ENCODE peak calls at places on chromosomes 3 and 15, in four cellular contexts. O is Panc1, Q is fibroblast of lung, B is fibroblast of the aortic adventitia. T is an unnamed sample.

GRCh38 chr15:78211189-78211921 is 23.0 kb downstream of the ACSBG1 start:
- DNase-seq in O (no peak), Q (no peak), B (no peak), T (peak)

GRCh38 chr15:70293606-70294470 is 196.1 kb upstream of the TLE3 start:
- DNase-seq in O (no peak), Q (no peak), B (no peak), T (no peak)

GRCh38 chr3:160331127-160331937 is 67.7 kb downstream of the IFT80 start:
- DNase-seq in Q (peak), O (peak), B (peak), T (peak)

GRCh38 chr15:98650871-98651481 is 2.6 kb downstream of the IGF1R start:
- DNase-seq in Q (peak), O (no peak), B (peak), T (peak)

GRCh38 chr3:172607305-172608121 is 84.3 kb upstream of the TNFSF10 start:
- DNase-seq in B (peak), O (no peak), Q (peak), T (peak)

GRCh38 chr3:188853896-188854295 is 317.9 kb upstream of the TPRG1 start:
- DNase-seq in Q (peak), B (peak), O (no peak), T (peak)

GRCh38 chr3:117052356-117052755 is 342.8 kb downstream of the TUSC7 start:
- DNase-seq in O (no peak), B (peak), Q (peak), T (peak)

GRCh38 chr3:160841455-160841854 is 85.4 kb downstream of the PPM1L start:
- DNase-seq in Q (no peak), O (no peak), B (no peak), T (no peak)

GRCh38 chr15:60918234-60918964 is 310.7 kb downstream of the RORA start:
- DNase-seq in B (no peak), Q (no peak), O (no peak), T (no peak)

GRCh38 chr15:33565099-33565498 is 254.3 kb downstream of the RYR3 start:
- DNase-seq in O (no peak), Q (peak), B (peak), T (peak)

GRCh38 chr15:66369773-66370651 is 13.5 kb upstream of the TIPIN start:
- DNase-seq in Q (peak), O (peak), B (peak), T (peak)

GRCh38 chr3:148938931-148939330 is 52.4 kb upstream of the GYG1 start:
- DNase-seq in O (no peak), B (no peak), Q (no peak), T (no peak)

GRCh38 chr15:89367485-89368451 is 33.1 kb upstream of the POLG start:
- DNase-seq in B (no peak), Q (no peak), O (no peak), T (no peak)
- H3K4me3 ChIP-seq in B (no peak), Q (no peak), O (peak), T (no peak)

DNA sequence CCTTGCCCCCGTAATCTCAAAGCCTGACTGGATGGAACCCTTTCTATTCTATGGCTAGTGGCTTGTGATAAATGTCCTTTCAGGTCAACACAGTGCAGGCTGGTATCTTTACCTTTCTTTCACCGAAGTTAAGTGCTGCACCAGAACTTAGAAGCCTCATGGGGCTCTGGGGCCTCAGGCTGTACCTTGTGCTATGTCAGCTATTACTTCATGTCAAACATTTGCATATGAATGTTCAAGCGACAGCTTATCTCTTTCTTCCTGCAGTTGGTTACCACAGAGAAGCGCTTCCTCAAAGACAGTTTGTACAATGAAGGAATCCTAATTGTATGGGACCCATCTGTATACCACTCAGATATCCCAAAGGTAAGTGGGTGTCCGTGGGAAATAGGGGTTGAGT is 66.7 kb downstream of the RPL39L start:
- DNase-seq in Q (no peak), O (no peak), B (no peak), T (no peak)
- TF ChIP-seq CTCF in Q (no peak), O (no peak), B (no peak), T (no peak)

GRCh38 chr3:71245971-71246860 is 337.3 kb downstream of the FOXP1 start:
- DNase-seq in B (peak), O (no peak), Q (no peak), T (no peak)

GRCh38 chr3:71244153-71245051 is 339.1 kb downstream of the FOXP1 start:
- DNase-seq in O (no peak), Q (peak), B (peak), T (peak)

GRCh38 chr3:71247221-71247947 is 336.1 kb downstream of the FOXP1 start:
- DNase-seq in O (no peak), Q (peak), B (peak), T (peak)

GRCh38 chr3:71243230-71243629 is 340.3 kb downstream of the FOXP1 start:
- DNase-seq in B (peak), Q (no peak), O (no peak), T (peak)

DNA sequence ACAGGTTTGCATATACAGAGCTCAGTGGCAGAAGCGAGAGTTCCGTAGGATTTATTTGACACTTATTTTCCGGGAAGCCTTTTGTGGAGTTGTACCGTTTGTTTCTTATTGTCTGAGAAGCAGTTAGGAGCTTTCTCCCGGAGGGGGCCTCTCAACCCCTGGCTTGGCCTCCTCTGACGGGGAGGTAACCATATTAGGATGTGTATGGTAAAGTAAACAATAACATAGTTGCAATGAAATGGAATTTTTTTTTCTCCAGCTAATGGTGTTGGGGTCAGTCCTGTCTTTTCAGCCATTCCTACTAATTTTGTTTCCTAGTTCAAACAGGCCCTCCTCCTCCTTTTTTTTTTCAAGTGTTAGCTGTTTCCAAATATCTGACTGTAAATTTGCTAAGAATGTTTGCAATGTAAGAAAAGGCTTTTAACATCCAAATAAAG is 338.5 kb downstream of the FOXP1 start:
- DNase-seq in B (peak), Q (peak), O (no peak), T (peak)
- H3K4me3 ChIP-seq in B (peak), Q (no peak), O (no peak), T (peak)

GRCh38 chr3:129626744-129627349 is 20.4 kb upstream of the PLXND1 start:
- DNase-seq in B (peak), O (no peak), Q (peak), T (peak)
- TF ChIP-seq CTCF in B (peak), O (no peak), Q (no peak), T (no peak)

GRCh38 chr15:68844856-68845550 is 24.3 kb upstream of the ANP32A start:
- DNase-seq in O (no peak), Q (no peak), B (no peak), T (no peak)
- H3K4me3 ChIP-seq in O (no peak), Q (no peak), B (no peak), T (no peak)

GRCh38 chr15:92205255-92205739 is 188.4 kb upstream of the ST8SIA2 start:
- DNase-seq in O (no peak), B (no peak), Q (no peak), T (no peak)
- TF ChIP-seq CTCF in O (peak), B (no peak), Q (no peak), T (no peak)

GRCh38 chr15:67822537-67823370 is 2.6 kb upstream of the SKOR1 start:
- DNase-seq in O (no peak), B (no peak), Q (no peak), T (no peak)
- H3K4me3 ChIP-seq in O (peak), B (no peak), Q (no peak), T (no peak)

DNA sequence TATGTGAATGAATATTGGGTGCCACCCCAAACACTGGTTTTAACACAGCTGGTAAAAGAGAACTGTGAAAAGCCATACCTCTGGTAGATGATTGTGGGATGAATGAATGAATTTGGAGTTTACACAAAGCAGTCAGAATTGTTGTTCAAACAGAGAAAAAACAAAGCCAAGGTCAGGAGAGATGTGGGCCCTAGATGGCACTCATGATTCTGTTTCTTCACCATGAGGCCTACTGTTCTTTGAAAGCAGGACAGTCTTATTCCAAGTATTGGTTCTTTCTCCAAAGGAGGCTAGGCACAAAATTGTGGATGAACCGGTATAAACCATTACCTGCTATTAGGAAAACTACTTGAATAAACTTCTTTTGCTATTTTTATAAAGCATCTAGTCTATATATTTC is 97.6 kb downstream of the SAMMSON start:
- DNase-seq in B (no peak), O (no peak), Q (no peak), T (no peak)
- TF ChIP-seq CTCF in B (no peak), O (no peak), Q (no peak), T (no peak)

GRCh38 chr15:63048115-63048985 is 5.8 kb downstream of the TPM1 start:
- DNase-seq in Q (peak), B (peak), O (peak), T (peak)
- H3K4me3 ChIP-seq in Q (peak), B (peak), O (peak), T (peak)

T was measured in fibroblast of pulmonary artery.